ENCODE peak calls at places on chromosomes 3 and 15, in four cellular contexts. Z is body of pancreas, S is stomach, E is Peyer's patch. K is an unnamed sample.

GRCh38 chr15:40932146-40932545 is 3.0 kb downstream of the DLL4 start:
- DNase-seq in Z (no peak), S (no peak), E (no peak), K (no peak)

GRCh38 chr3:188137062-188137461 is 16.9 kb upstream of the LPP start:
- DNase-seq in Z (no peak), S (no peak), E (no peak), K (no peak)

GRCh38 chr3:58190291-58190690 is 20.5 kb downstream of the DNASE1L3 start:
- DNase-seq in Z (no peak), S (no peak), E (no peak), K (no peak)

GRCh38 chr3:125512135-125512920 is 7.7 kb downstream of the SNX4 start:
- DNase-seq in Z (no peak), S (no peak), E (no peak), K (no peak)

GRCh38 chr15:98711810-98712209 is 63.5 kb downstream of the IGF1R start:
- DNase-seq in Z (no peak), S (no peak), E (no peak), K (no peak)

GRCh38 chr3:191499307-191500125 is 38.6 kb downstream of the PYDC2 start:
- DNase-seq in Z (peak), S (peak), E (no peak), K (peak)

GRCh38 chr15:99098426-99098825 is 6.5 kb upstream of the SYNM start:
- DNase-seq in Z (no peak), S (no peak), E (no peak), K (no peak)

GRCh38 chr3:52614689-52615088 is 71.0 kb downstream of the PBRM1 start:
- DNase-seq in Z (no peak), S (no peak), E (no peak), K (no peak)

GRCh38 chr15:50119063-50119700 is at the start of gene ATP8B4:
- DNase-seq in Z (no peak), S (no peak), E (no peak), K (no peak)

GRCh38 chr3:156601497-156601896 is 46.6 kb upstream of the SSR3 start:
- DNase-seq in Z (no peak), S (no peak), E (no peak), K (no peak)

GRCh38 chr3:82999777-83000176 is 1238.3 kb upstream of the GBE1 start:
- DNase-seq in Z (no peak), S (no peak), E (no peak), K (no peak)

GRCh38 chr3:25894101-25894500 is 104.2 kb downstream of the OXSM start:
- DNase-seq in Z (no peak), S (no peak), E (no peak), K (no peak)

GRCh38 chr3:125317761-125318496 is 57.2 kb downstream of the ZNF148 start:
- DNase-seq in Z (no peak), S (no peak), E (no peak), K (no peak)

DNA sequence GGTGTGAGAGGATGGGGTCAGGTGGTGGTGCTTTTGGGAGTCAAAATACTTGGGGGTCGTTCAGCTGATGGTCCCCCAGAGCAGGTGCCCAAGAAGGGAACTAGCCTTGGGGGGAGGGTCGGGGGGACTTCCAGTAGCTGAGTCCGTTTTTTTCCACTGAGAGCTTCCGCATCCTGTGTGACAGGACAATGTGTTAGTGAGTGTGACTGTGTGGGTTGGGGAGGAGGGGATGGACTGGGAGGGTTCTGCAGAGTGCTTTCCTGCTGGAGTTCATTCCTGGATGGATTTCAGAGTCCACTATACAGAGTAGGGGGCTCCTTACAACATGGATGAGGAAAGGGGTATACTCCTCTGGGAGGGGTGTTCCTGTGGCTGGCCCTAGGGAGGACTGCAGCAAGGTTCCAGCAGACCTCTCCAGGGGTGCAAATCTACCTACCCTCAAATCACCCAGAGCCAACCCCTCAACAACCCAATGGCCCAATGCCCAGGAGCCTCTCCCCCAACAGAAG is 601 bp upstream of the HYAL2 start:
- DNase-seq in Z (no peak), S (no peak), E (no peak), K (no peak)
- H3K27ac ChIP-seq in Z (peak), S (peak), E (peak), K (peak)

GRCh38 chr3:46578973-46579755 is 13.1 kb upstream of the LRRC2 start:
- DNase-seq in Z (no peak), S (no peak), E (no peak), K (no peak)
- H3K27ac ChIP-seq in Z (no peak), S (peak), E (no peak), K (no peak)

GRCh38 chr15:44734839-44735481 is 1.4 kb upstream of the TRIM69 start:
- DNase-seq in Z (no peak), S (no peak), E (no peak), K (no peak)

GRCh38 chr15:44738340-44738984 is 2.1 kb downstream of the TRIM69 start:
- DNase-seq in Z (no peak), S (no peak), E (no peak), K (no peak)

GRCh38 chr15:44735482-44736260 is 657 bp upstream of the TRIM69 start:
- DNase-seq in Z (no peak), S (no peak), E (peak), K (no peak)

DNA sequence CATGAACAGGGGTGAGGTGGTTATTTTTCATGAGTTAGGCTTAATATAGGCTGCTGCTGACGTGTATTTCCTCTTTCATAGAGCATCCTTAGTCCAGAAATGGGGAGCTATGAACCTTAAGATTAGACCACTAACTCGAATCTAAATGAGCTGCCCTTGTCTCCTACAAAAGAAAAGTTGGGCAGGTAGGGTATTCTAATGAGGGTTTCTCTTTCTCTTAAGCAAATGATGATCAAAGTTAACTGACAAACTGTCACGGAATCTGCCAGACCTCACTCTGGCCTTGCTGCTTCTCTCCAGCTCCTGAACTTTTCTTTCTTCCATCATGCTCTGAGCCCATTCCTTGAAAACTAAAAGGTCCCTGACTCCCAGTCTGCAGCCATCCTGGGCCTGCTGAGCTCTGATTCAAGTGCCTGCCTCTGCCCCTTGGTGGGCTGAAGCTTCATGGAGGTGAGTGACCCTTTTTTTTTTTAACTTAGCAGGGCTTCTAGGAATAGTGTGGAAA is at the start of gene TRIM69:
- DNase-seq in Z (no peak), S (no peak), E (no peak), K (no peak)
- H3K27ac ChIP-seq in Z (peak), S (peak), E (peak), K (no peak)

GRCh38 chr3:12995389-12996180 is 77.6 kb downstream of the IQSEC1 start:
- DNase-seq in Z (no peak), S (no peak), E (no peak), K (no peak)

GRCh38 chr3:12994357-12994606 is 78.9 kb downstream of the IQSEC1 start:
- DNase-seq in Z (peak), S (peak), E (peak), K (peak)

GRCh38 chr3:12993623-12994356 is 79.4 kb downstream of the IQSEC1 start:
- DNase-seq in Z (peak), S (peak), E (no peak), K (no peak)

GRCh38 chr3:12996181-12996506 is 77.1 kb downstream of the IQSEC1 start:
- DNase-seq in Z (no peak), S (no peak), E (no peak), K (no peak)

DNA sequence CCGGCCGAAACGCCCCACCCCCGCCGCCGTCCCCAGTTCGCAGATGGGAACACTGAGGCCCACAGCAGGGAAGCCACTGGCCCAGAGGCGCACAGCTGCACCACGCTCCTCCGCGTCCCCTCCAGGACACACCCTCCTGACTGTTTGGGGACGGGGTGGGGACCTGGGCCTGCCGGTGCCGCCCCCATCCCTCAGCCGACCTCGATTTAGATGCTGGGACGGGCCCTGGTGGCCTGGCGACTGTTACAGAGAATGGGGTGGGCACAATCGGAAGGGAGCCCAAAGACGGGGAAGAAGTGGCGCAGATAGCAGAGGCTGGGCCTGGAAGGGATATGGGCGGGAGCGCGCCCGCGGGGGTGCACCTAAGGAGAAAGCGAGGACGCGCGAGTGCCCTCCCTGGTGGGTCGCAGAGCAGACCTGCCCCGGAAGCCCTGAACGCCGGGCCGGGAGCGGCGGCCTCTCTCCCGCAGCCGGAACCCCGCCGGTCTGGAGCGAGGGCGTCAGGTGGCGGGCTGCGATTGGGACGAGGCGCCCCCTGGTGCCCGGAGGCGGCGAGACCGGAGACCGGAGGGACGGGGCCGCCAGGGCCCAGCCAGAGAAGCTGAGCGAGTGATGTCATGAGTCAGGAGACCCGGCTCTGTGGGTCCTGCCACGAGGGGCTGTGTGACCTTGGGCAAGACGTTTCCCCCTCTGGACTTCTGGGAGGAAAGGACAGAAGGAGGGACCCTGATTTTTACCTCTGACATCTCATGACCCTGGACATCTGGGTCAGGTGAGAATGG is 78.4 kb downstream of the IQSEC1 start:
- DNase-seq in Z (peak), S (peak), E (peak), K (peak)
- H3K27ac ChIP-seq in Z (peak), S (peak), E (peak), K (peak)

DNA sequence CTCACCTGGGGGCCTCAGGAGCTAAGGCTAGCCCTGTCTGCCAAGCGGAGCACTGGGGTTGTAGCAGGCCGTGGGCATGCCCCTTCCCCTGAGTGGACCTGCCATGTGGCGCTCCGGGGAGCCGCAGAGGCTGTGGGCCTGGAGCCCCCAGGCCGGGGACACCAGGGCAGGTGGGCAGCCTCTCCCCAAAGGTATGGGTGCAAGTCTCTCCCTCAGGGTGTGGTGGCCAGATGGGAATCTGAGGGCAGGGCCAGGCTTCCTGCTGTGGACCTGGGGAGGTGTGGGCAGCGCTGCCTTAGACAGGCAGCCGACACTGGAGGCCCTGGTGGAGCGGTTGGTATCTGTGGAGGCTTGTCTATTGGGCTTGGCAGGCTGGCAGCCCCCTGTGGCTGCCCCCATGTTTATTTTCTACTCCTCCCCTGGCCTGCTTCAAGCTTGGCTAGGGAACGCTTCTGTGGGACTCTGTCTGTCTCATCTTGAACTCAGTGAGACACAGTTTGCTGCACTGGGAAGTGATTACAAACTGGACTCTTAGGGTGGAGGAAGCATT is 5.9 kb downstream of the ACVR2B start:
- DNase-seq in Z (no peak), S (no peak), E (no peak), K (no peak)
- H3K27ac ChIP-seq in Z (peak), S (peak), E (no peak), K (peak)

DNA sequence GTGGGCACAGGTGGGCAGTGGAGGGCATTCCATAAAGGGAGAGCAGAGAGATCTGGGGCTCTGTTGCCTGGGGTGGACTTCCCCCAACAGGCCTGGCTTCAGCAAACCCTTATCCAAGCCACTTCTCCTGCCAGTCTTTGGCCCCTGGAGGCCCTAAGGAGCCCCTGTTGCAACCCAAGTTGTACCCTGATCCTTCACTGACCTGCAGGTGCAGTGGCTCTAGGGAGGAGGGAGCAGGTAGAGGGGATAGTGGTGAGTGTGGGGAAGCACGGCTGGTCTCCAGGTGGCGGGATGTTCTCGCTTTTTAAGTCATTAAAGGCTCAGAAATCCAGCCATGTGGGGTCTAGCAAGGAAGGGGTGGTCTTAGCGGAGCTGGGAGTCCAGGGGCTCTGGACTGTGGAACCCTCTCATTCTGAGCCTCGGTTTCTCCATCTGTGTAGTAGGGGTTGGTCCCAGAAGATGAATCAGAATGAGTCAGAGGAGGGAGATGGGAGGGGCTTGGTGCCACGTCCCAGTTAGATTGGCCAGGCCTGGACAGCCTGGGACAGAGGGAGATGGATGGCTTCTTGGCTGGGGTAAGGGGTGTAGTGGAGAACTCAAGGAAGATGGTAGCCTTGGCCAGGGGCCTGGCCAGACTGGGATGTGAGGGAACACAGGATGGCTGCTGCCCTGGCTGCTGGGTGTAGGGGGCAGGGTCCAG is 2.6 kb downstream of the ZBTB47 start:
- DNase-seq in Z (no peak), S (no peak), E (no peak), K (no peak)
- H3K27ac ChIP-seq in Z (peak), S (peak), E (peak), K (peak)

GRCh38 chr3:194075802-194076460 is 60.0 kb upstream of the HES1 start:
- DNase-seq in Z (no peak), S (peak), E (peak), K (no peak)
- H3K27ac ChIP-seq in Z (peak), S (peak), E (no peak), K (no peak)

GRCh38 chr3:59558906-59559720 is 509.3 kb upstream of the CFAP20DC start:
- DNase-seq in Z (no peak), S (no peak), E (no peak), K (no peak)
- H3K27ac ChIP-seq in Z (no peak), S (no peak), E (no peak), K (no peak)

K was measured in prostate gland.